ENCODE peak calls at places on chromosomes 13 and 19, in six cellular contexts. P, C, H, F, T and D are unnamed samples.

GRCh38 chr19:35828694-35829301 is 16.2 kb upstream of the PRODH2 start:
- DNase-seq in H (peak; percentile 68), T (peak; percentile 46), C (peak; percentile 55), P (no peak), F (peak; percentile 3), D (no peak)

GRCh38 chr19:10871711-10872550 is 578 bp downstream of the CARM1 start:
- DNase-seq in C (no peak), P (peak; percentile 81), H (peak; percentile 20), T (peak; percentile 12), F (no peak), D (no peak)

GRCh38 chr19:34588846-34589245 is 88.1 kb downstream of the SCGB2B2 start:
- DNase-seq in F (no peak), P (no peak), H (no peak), T (no peak), C (no peak), D (no peak)

GRCh38 chr13:24263652-24264051 is 45.7 kb upstream of the C1QTNF9 start:
- DNase-seq in C (peak; percentile 73), F (no peak), T (no peak), H (peak; percentile 61), P (no peak), D (no peak)

GRCh38 chr19:41998246-41999020 is 4.4 kb upstream of the ATP1A3 start:
- DNase-seq in T (peak; percentile 45), F (no peak), P (no peak), C (peak; percentile 59), H (peak; percentile 40), D (no peak)

GRCh38 chr13:51906581-51906980 is 44.8 kb downstream of the CCDC70 start:
- DNase-seq in H (no peak), F (no peak), P (no peak), T (no peak), C (no peak), D (no peak)

GRCh38 chr13:26855921-26856320 is 95.3 kb upstream of the GPR12 start:
- DNase-seq in P (no peak), T (no peak), C (no peak), F (no peak), H (no peak), D (no peak)

GRCh38 chr13:46355906-46356305 is 31.1 kb downstream of the RUBCNL start:
- DNase-seq in T (no peak), P (no peak), C (no peak), H (peak; percentile 21), F (no peak), D (no peak)

GRCh38 chr19:46201413-46202310 is 27.9 kb upstream of the IGFL1 start:
- DNase-seq in C (no peak), F (no peak), H (no peak), P (no peak), T (no peak), D (no peak)